ENCODE peak calls at places on chromosomes 13 and 19, in ten cellular contexts. I is body of pancreas, J is heart left ventricle, G is fibroblast of the aortic adventitia, X is HFF-Myc, M is neural progenitor cell, C is AG09309, L is fibroblast of lung, E is astrocyte, Q is dorsolateral prefrontal cortex. P is an unnamed sample.

GRCh38 chr13:41668130-41668757 is 210.9 kb downstream of the RGCC start:
- DNase-seq in I (peak), J (peak), G (peak), X (peak), M (peak), C (peak), L (peak), E (peak), Q (no peak), P (peak)

GRCh38 chr19:10533656-10534386 is 9.9 kb upstream of the ATG4D start:
- DNase-seq in I (no peak), J (no peak), G (peak), X (no peak), M (no peak), C (peak), L (peak), E (peak), Q (no peak), P (peak)

GRCh38 chr13:80400164-80400767 is 59.3 kb upstream of the SPRY2 start:
- DNase-seq in I (no peak), J (no peak), G (no peak), X (no peak), M (no peak), C (no peak), L (no peak), E (no peak), Q (no peak), P (no peak)

GRCh38 chr19:13132471-13133166 is 14.6 kb downstream of the NACC1 start:
- DNase-seq in I (no peak), J (no peak), G (peak), X (no peak), M (no peak), C (no peak), L (peak), E (peak), Q (no peak), P (no peak)

GRCh38 chr13:64078025-64078424 is 2662.4 kb upstream of the PCDH20 start:
- DNase-seq in I (no peak), J (no peak), G (no peak), X (no peak), M (no peak), C (no peak), L (no peak), E (no peak), Q (no peak), P (no peak)

GRCh38 chr13:53885997-53886396 is 857.4 kb downstream of the OLFM4 start:
- DNase-seq in I (no peak), J (no peak), G (no peak), X (no peak), M (no peak), C (no peak), L (no peak), E (no peak), Q (no peak), P (no peak)

GRCh38 chr13:28545583-28546333 is 50.8 kb upstream of the FLT1 start:
- DNase-seq in I (no peak), J (no peak), G (no peak), X (no peak), M (no peak), C (no peak), L (no peak), E (no peak), Q (no peak), P (no peak)

GRCh38 chr19:56971230-56971629 is 130.7 kb upstream of the PEG3 start:
- DNase-seq in I (no peak), J (no peak), G (no peak), X (no peak), M (no peak), C (no peak), L (no peak), E (no peak), Q (no peak), P (no peak)

GRCh38 chr13:97275265-97275664 is 53.1 kb downstream of the MBNL2 start:
- DNase-seq in I (no peak), J (peak), G (peak), X (peak), M (no peak), C (peak), L (peak), E (peak), Q (no peak), P (peak)

GRCh38 chr13:31639443-31640163 is 99.7 kb upstream of the RXFP2 start:
- DNase-seq in I (no peak), J (no peak), G (peak), X (no peak), M (no peak), C (no peak), L (peak), E (no peak), Q (no peak), P (no peak)

GRCh38 chr13:35389535-35389934 is 87.0 kb downstream of the MAB21L1 start:
- DNase-seq in I (no peak), J (no peak), G (no peak), X (no peak), M (no peak), C (no peak), L (no peak), E (no peak), Q (no peak), P (no peak)

GRCh38 chr19:44653977-44654784 is 10.5 kb downstream of the PVR start:
- DNase-seq in I (peak), J (peak), G (peak), X (no peak), M (peak), C (no peak), L (peak), E (peak), Q (peak), P (no peak)

GRCh38 chr19:54448037-54448773 is 794 bp upstream of the LENG8 start:
- DNase-seq in I (peak), J (peak), G (peak), X (no peak), M (peak), C (no peak), L (peak), E (peak), Q (no peak), P (no peak)

GRCh38 chr13:36850790-36851438 is 31.9 kb downstream of the RFXAP start:
- DNase-seq in I (no peak), J (no peak), G (no peak), X (no peak), M (peak), C (no peak), L (no peak), E (no peak), Q (no peak), P (no peak)

GRCh38 chr13:24899601-24900000 is 135.6 kb downstream of the RNF17 start:
- DNase-seq in I (no peak), J (no peak), G (no peak), X (no peak), M (no peak), C (no peak), L (no peak), E (peak), Q (no peak), P (no peak)

GRCh38 chr13:113151745-113152707 is 6.4 kb upstream of the PROZ start:
- DNase-seq in I (peak), J (no peak), G (peak), X (no peak), M (no peak), C (peak), L (peak), E (peak), Q (peak), P (peak)

GRCh38 chr19:49536921-49537462 is 9.2 kb downstream of the RCN3 start:
- DNase-seq in I (no peak), J (no peak), G (no peak), X (no peak), M (no peak), C (no peak), L (no peak), E (no peak), Q (no peak), P (no peak)

GRCh38 chr19:49534632-49535385 is 7.0 kb downstream of the RCN3 start:
- DNase-seq in I (no peak), J (no peak), G (no peak), X (no peak), M (no peak), C (no peak), L (no peak), E (no peak), Q (no peak), P (no peak)

GRCh38 chr19:49538643-49539042 is 10.8 kb downstream of the RCN3 start:
- DNase-seq in I (no peak), J (no peak), G (no peak), X (no peak), M (no peak), C (no peak), L (no peak), E (no peak), Q (no peak), P (no peak)

GRCh38 chr19:49530708-49531107 is 2.9 kb downstream of the RCN3 start:
- DNase-seq in I (no peak), J (no peak), G (no peak), X (no peak), M (no peak), C (no peak), L (no peak), E (no peak), Q (no peak), P (no peak)

GRCh38 chr19:49533551-49534488 is 6.0 kb downstream of the RCN3 start:
- DNase-seq in I (peak), J (peak), G (peak), X (no peak), M (peak), C (no peak), L (peak), E (no peak), Q (peak), P (no peak)
- TF ChIP-seq CTCF in I (peak), J (peak), G (no peak), X (peak), M (peak), C (no peak), L (no peak), E (peak), Q (peak), P (no peak)

DNA sequence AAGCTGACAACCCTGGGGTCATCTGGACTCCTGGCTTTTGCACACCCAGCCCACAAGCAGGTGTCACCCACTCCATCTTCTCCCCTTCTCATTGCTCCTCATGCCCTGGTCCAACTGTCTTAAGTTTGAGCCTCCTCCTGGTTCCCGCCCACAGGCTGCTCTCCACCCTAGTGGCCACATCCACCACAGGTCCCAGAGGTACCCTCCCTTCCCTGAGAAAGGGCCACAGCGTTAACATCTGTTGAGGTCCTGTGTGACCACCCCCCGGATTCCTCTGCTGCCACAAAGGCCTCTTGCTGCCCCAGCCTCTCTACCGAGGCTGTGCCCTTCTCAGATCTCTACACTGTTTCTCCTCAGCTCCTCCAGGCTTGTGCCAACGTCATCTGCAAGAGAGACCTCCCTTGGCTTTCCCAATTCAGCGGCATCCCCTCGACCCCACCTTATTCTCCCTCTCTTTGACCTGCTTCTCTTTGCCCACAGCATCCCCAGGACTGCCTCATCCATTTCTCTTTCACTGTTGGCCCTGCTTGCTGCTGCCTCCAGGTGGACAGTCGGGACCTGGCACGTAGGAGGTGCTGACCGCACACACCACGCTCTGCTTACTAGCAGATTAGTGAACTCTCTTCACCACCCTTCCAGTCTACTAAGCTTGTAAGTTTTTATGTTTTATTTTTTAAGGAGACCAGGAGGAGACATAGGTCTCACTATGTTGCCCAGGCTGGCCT is 33.3 kb downstream of the SUGP2 start:
- DNase-seq in I (no peak), J (no peak), G (no peak), X (no peak), M (peak), C (no peak), L (no peak), E (no peak), Q (no peak), P (no peak)
- TF ChIP-seq CTCF in I (no peak), J (no peak), G (peak), X (peak), M (peak), C (peak), L (no peak), E (peak), Q (no peak), P (peak)

DNA sequence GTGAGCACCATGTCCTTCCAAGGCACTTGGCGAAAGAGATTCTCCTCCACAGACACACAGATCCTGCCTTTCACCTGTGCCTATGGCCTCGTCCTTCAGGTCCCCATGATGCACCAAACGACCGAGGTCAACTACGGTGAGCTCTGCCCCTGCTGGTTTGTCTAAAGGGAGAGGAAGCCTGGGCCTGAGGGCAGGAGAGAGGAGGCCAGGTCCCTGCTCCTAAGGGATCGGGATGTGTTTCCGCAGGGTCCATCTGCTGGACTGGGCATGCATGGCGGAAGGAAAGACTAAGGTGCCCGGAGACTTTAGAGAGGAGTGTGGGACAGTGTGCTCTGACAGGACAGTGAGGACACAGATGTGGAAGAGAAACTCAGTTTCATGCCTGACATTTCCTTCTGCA is 7.6 kb downstream of the SERPINE3 start:
- DNase-seq in I (no peak), J (no peak), G (no peak), X (no peak), M (no peak), C (no peak), L (no peak), E (no peak), Q (no peak), P (no peak)
- TF ChIP-seq CTCF in I (no peak), J (no peak), G (no peak), X (no peak), M (no peak), C (no peak), L (no peak), E (no peak), Q (no peak), P (no peak)

GRCh38 chr13:75372517-75372916 is 109.5 kb downstream of the TBC1D4 start:
- DNase-seq in I (peak), J (peak), G (peak), X (no peak), M (peak), C (no peak), L (peak), E (no peak), Q (no peak), P (no peak)
- TF ChIP-seq CTCF in I (peak), J (peak), G (peak), X (peak), M (peak), C (peak), L (peak), E (peak), Q (peak), P (peak)

GRCh38 chr19:28843771-28844492 is 369.0 kb downstream of the UQCRFS1 start:
- DNase-seq in I (no peak), J (no peak), G (no peak), X (no peak), M (no peak), C (no peak), L (no peak), E (no peak), Q (no peak), P (no peak)
- TF ChIP-seq CTCF in I (no peak), J (no peak), G (no peak), X (no peak), M (no peak), C (no peak), L (no peak), E (no peak), Q (no peak), P (no peak)

DNA sequence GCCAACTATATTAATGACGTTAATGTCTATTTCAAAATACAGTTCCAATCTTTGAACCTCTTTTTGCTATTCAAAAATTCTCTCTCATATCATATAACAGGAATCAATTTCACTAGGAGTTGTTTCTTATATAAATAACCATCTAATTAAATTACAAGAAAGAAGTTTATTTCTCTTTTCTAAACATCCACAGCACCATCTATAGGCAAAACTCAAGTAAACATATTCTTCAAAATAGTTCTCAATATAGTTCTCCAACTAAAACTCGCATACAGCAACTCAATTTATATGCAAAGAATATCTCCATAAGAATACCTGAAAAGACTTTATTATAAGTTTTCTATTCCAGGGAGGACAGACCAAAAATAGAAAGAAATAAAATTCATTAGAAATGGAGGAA is 65.6 kb downstream of the RBM26 start:
- DNase-seq in I (no peak), J (no peak), G (no peak), X (no peak), M (no peak), C (no peak), L (peak), E (no peak), Q (no peak), P (no peak)
- TF ChIP-seq CTCF in I (no peak), J (no peak), G (no peak), X (no peak), M (peak), C (no peak), L (no peak), E (no peak), Q (no peak), P (no peak)

DNA sequence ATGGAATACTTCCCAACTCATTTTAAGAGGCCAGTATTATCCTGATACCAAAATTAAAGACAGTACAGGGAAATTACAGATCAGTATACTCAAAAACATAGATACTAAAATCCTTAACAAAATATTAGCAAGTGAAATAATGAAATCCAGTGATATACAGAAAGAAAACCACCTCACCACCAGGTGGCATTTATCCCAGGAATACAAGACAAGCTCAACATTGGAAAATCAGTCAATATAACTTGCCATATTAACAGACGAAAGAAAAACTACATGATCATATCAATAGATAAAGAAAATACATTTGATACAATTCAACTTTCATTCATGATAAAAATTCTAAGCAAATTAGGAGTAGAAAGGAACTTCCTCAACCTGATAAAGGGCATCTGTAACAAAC is 6.7 kb upstream of the GNA15 start:
- DNase-seq in I (peak), J (no peak), G (peak), X (peak), M (no peak), C (peak), L (peak), E (peak), Q (no peak), P (peak)
- TF ChIP-seq CTCF in I (peak), J (peak), G (peak), X (peak), M (peak), C (peak), L (peak), E (peak), Q (peak), P (peak)

GRCh38 chr13:67643656-67644055 is 413.5 kb upstream of the PCDH9 start:
- DNase-seq in I (no peak), J (no peak), G (no peak), X (no peak), M (peak), C (no peak), L (no peak), E (no peak), Q (no peak), P (no peak)
- TF ChIP-seq CTCF in I (no peak), J (no peak), G (no peak), X (no peak), M (peak), C (no peak), L (no peak), E (no peak), Q (no peak), P (no peak)

DNA sequence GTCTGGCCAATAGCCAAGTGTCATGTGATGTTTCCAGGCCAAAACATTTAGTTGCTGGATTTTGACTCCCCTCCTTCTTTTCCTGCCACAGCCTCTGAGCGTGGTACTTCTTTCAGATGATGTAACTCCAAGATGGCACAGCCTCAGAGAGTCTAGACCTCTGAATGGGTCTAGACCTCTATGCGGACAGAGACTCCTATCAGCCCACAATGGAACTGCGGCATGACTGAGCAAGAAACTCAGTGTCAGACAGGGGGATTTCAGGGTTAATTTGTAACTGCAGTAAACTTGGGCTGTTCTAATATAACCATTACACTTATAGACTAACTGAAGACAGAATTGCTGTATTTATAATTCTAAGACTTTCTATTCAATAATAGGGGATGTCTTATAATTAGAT is 42.6 kb upstream of the ZDHHC20 start:
- DNase-seq in I (no peak), J (no peak), G (no peak), X (no peak), M (peak), C (no peak), L (no peak), E (no peak), Q (no peak), P (no peak)
- TF ChIP-seq CTCF in I (no peak), J (no peak), G (peak), X (no peak), M (peak), C (no peak), L (no peak), E (no peak), Q (no peak), P (no peak)

P was measured in AG09319.